ENCODE peak calls at places on chromosomes 4 and X, in ten cellular contexts. E, O, Q, K, X, Z, Y, W, S and G are unnamed samples.

GRCh38 chrX:98350940-98351339 is 1467.2 kb downstream of the RPA4 start:
- DNase-seq in Q (no peak), Y (no peak), E (no peak), K (no peak), Z (no peak), S (no peak), O (no peak), W (no peak), X (no peak), G (no peak)

GRCh38 chr4:18285357-18285756 is 263.8 kb upstream of the LCORL start:
- DNase-seq in Y (no peak), X (no peak), Z (no peak), W (no peak), S (no peak), Q (no peak), E (no peak), K (no peak), O (no peak), G (no peak)

GRCh38 chr4:83724488-83725060 is 188.7 kb downstream of the GPAT3 start:
- DNase-seq in Y (no peak), E (no peak), K (no peak), Z (no peak), W (no peak), X (no peak), Q (no peak), O (no peak), S (no peak), G (no peak)

GRCh38 chr4:107777890-107778289 is 46.8 kb upstream of the SGMS2 start:
- DNase-seq in E (no peak), K (no peak), X (no peak), W (no peak), S (no peak), Z (no peak), Y (no peak), Q (no peak), O (no peak), G (no peak)

GRCh38 chrX:49073641-49074575 is at the start of gene PRAF2:
- DNase-seq in Y (peak; percentile 89), Z (peak; percentile 95), Q (peak; percentile 93), S (peak; percentile 80), E (peak; percentile 90), K (peak; percentile 97), X (peak; percentile 87), O (peak; percentile 94), W (peak; percentile 94), G (peak; percentile 94)

GRCh38 chr4:187304131-187304530 is 580.5 kb upstream of the FAT1 start:
- DNase-seq in X (no peak), K (no peak), E (no peak), Q (no peak), O (no peak), W (no peak), S (no peak), Z (peak; percentile 71), Y (no peak), G (no peak)

GRCh38 chr4:32569844-32570243 is 1849.7 kb downstream of the PCDH7 start:
- DNase-seq in K (no peak), O (no peak), W (no peak), E (no peak), Z (no peak), Y (no peak), Q (no peak), S (no peak), X (peak; percentile 34), G (no peak)

GRCh38 chr4:1242506-1243450 is 6.2 kb downstream of the CTBP1 start:
- DNase-seq in Z (peak; percentile 38), E (no peak), K (peak; percentile 46), O (no peak), S (no peak), Q (no peak), Y (no peak), W (peak; percentile 17), X (no peak), G (no peak)

GRCh38 chrX:125322431-125322830 is 2.8 kb downstream of the TEX13C start:
- DNase-seq in K (no peak), Q (no peak), E (no peak), O (no peak), X (no peak), Y (no peak), W (no peak), S (no peak), Z (no peak), G (no peak)

GRCh38 chrX:72307646-72308051 is 1.9 kb upstream of the CITED1 start:
- DNase-seq in K (no peak), X (no peak), Y (no peak), Q (no peak), O (no peak), Z (no peak), E (no peak), S (no peak), W (no peak), G (no peak)

GRCh38 chr4:45442466-45442865 is 681.4 kb downstream of the GABRG1 start:
- DNase-seq in S (no peak), K (no peak), O (no peak), X (no peak), Q (no peak), Y (no peak), W (no peak), Z (peak; percentile 54), E (no peak), G (peak; percentile 1)

GRCh38 chr4:159446266-159446976 is 343.5 kb downstream of the RAPGEF2 start:
- DNase-seq in Q (peak; percentile 13), W (no peak), E (no peak), Z (peak; percentile 81), S (peak; percentile 68), X (peak; percentile 52), Y (peak; percentile 50), K (no peak), O (peak; percentile 41), G (peak; percentile 67)

GRCh38 chr4:148375581-148375980 is 66.6 kb downstream of the NR3C2 start:
- DNase-seq in E (no peak), Y (no peak), K (no peak), Q (no peak), W (no peak), X (no peak), O (no peak), Z (no peak), S (no peak), G (no peak)

GRCh38 chr4:47829438-47829837 is 8.4 kb downstream of the CORIN start:
- DNase-seq in O (peak; percentile 41), X (no peak), K (no peak), S (no peak), W (no peak), Y (no peak), Q (no peak), Z (no peak), E (no peak), G (no peak)

GRCh38 chrX:153929576-153929975 is 3.5 kb upstream of the ARHGAP4 start:
- DNase-seq in Q (no peak), Y (no peak), W (no peak), Z (no peak), E (no peak), X (no peak), O (no peak), S (no peak), K (no peak), G (no peak)

GRCh38 chrX:153928846-153929245 is 2.8 kb upstream of the ARHGAP4 start:
- DNase-seq in W (no peak), E (no peak), Y (no peak), X (no peak), Z (no peak), Q (no peak), S (no peak), O (no peak), K (no peak), G (no peak)

GRCh38 chrX:153926863-153927685 is 1.0 kb upstream of the ARHGAP4 start:
- DNase-seq in S (peak; percentile 9), Y (peak; percentile 61), E (peak; percentile 63), X (no peak), O (peak; percentile 64), Q (no peak), W (no peak), Z (no peak), K (peak; percentile 80), G (no peak)

GRCh38 chrX:153927686-153927935 is 1.5 kb upstream of the ARHGAP4 start:
- DNase-seq in Z (no peak), X (no peak), O (no peak), Y (no peak), K (no peak), E (no peak), S (no peak), W (no peak), Q (no peak), G (no peak)

GRCh38 chrX:153927936-153928760 is 2.1 kb upstream of the ARHGAP4 start:
- DNase-seq in O (peak; percentile 98), S (peak; percentile 95), E (peak; percentile 96), W (peak; percentile 88), Q (peak; percentile 96), Y (peak; percentile 97), Z (peak; percentile 96), K (peak; percentile 98), X (peak; percentile 95), G (peak; percentile 92)
- H3K27ac ChIP-seq in O (peak overlapping the region; percentile 99), S (peak overlapping the region; percentile 87), E (peak overlapping the region; percentile 64), W (peak overlapping the region; percentile 97), Q (peak overlapping the region; percentile 92), Y (no peak overlapping the region), Z (peak overlapping the region; percentile 94), K (peak overlapping the region; percentile 96), X (peak overlapping the region; percentile 76), G (peak overlapping the region; percentile 96)

DNA sequence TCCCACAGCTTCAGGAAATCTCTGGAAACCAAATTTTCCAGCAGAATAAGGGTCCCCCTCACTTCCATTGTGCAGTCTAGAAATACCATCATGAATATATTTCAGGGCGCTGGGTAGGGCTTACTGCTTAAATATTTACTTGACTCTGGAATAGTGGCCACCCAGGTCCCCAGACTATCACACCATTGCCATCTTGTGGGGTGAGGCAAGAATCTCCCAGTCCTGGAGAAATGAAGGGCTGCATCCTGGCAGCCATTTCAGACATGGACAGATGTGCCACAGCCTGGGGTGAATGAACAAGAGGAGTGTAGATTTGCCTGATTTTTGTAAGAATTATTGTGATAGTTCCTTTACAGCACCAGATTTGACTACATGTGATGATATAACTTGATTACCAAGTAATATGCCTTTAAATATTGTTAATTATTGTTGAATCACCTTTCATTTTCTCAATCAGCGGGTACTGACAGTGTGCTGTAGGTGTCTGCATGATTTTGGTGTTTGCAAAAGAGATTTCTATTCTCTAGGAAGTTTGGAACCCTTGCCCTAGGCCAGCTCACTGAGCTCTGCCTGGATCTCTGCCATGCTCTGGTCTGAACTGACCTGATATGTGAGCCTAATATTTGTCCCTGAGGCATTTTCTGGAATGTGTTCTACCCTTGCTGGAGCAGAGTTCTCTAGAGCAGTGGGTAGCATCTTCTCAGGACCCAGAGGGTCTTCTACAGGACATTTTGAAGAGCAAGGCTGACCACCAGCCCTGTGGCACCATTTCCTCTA is 183.4 kb downstream of the KIT start:
- DNase-seq in Q (no peak), O (no peak), W (no peak), Y (no peak), X (peak; percentile 33), Z (no peak), S (no peak), K (no peak), E (no peak), G (peak; percentile 10)
- TF ChIP-seq CTCF in Q (no peak), O (peak; percentile 49), W (peak; percentile 51), Y (peak; percentile 39), X (peak; percentile 50), Z (peak; percentile 53), S (no peak), K (no peak), E (no peak), G (no peak)

GRCh38 chr4:14918336-14918735 is 83.9 kb upstream of the CPEB2 start:
- DNase-seq in Q (no peak), S (no peak), X (no peak), K (no peak), W (no peak), E (no peak), Y (no peak), O (no peak), Z (no peak), G (no peak)
- H3K27ac ChIP-seq in Q (no peak overlapping the region), S (no peak overlapping the region), X (no peak overlapping the region), K (no peak overlapping the region), W (peak overlapping the region; percentile 23), E (no peak overlapping the region), Y (no peak overlapping the region), O (no peak overlapping the region), Z (no peak overlapping the region), G (no peak overlapping the region)

GRCh38 chr4:93865650-93866049 is 37.1 kb downstream of the ATOH1 start:
- DNase-seq in S (no peak), K (no peak), E (no peak), O (no peak), Z (no peak), W (no peak), X (no peak), Q (no peak), Y (no peak), G (no peak)
- TF ChIP-seq CTCF in S (no peak), K (no peak), E (no peak), O (no peak), Z (peak; percentile 65), W (no peak), X (no peak), Q (no peak), Y (peak; percentile 46), G (no peak)